ENCODE peak calls at places on chromosomes 6 and 20, in four cellular contexts. W is cardiac muscle cell; A is mesenchymal stem cell; M is effector memory CD4-positive, alpha-beta T cell. J is an unnamed sample.

GRCh38 chr20:54774423-54774822 is 299.0 kb downstream of the DOK5 start:
- DNase-seq in W (no peak), A (no peak), M (no peak), J (no peak)

GRCh38 chr6:45320349-45320748 is 7.8 kb upstream of the RUNX2 start:
- DNase-seq in W (no peak), A (no peak), M (no peak), J (no peak)

GRCh38 chr6:8079116-8079515 is 14.9 kb upstream of the BLOC1S5 start:
- DNase-seq in W (no peak), A (no peak), M (no peak), J (no peak)

GRCh38 chr6:1187293-1188131 is 124.4 kb upstream of the FOXQ1 start:
- DNase-seq in W (no peak), A (peak), M (no peak), J (no peak)

GRCh38 chr6:156379392-156379910 is 397.7 kb upstream of the ARID1B start:
- DNase-seq in W (no peak), A (no peak), M (no peak), J (no peak)

GRCh38 chr6:76247527-76247926 is 175.1 kb upstream of the IMPG1 start:
- DNase-seq in W (peak), A (no peak), M (no peak), J (no peak)

GRCh38 chr6:41937881-41938574 is 3.6 kb downstream of the CCND3 start:
- DNase-seq in W (no peak), A (no peak), M (peak), J (no peak)

GRCh38 chr6:21987501-21987957 is 309.3 kb downstream of the PRL start:
- DNase-seq in W (peak), A (peak), M (no peak), J (no peak)

GRCh38 chr6:14408491-14408890 is 290.9 kb downstream of the CD83 start:
- DNase-seq in W (no peak), A (no peak), M (no peak), J (no peak)

GRCh38 chr6:105733556-105734162 is 330.8 kb upstream of the PREP start:
- DNase-seq in W (peak), A (peak), M (no peak), J (no peak)

GRCh38 chr20:5835870-5836269 is 85.7 kb downstream of the SHLD1 start:
- DNase-seq in W (no peak), A (peak), M (no peak), J (no peak)

GRCh38 chr6:119360262-119360915 is 10.8 kb upstream of the MAN1A1 start:
- DNase-seq in W (no peak), A (no peak), M (no peak), J (no peak)

GRCh38 chr20:2084703-2085102 is 16.9 kb upstream of the STK35 start:
- DNase-seq in W (no peak), A (no peak), M (no peak), J (no peak)

GRCh38 chr6:154805288-154805911 is 72.2 kb downstream of the SCAF8 start:
- DNase-seq in W (peak), A (peak), M (no peak), J (no peak)

GRCh38 chr6:169217972-169218371 is 35.7 kb downstream of the THBS2 start:
- DNase-seq in W (no peak), A (no peak), M (no peak), J (no peak)

GRCh38 chr6:15331143-15331542 is 85.3 kb downstream of the JARID2 start:
- DNase-seq in W (no peak), A (peak), M (no peak), J (no peak)

GRCh38 chr20:8129211-8129986 is 2.7 kb upstream of the PLCB1 start:
- DNase-seq in W (no peak), A (no peak), M (no peak), J (no peak)

GRCh38 chr20:32484221-32485125 is 100.7 kb downstream of the NOL4L start:
- DNase-seq in W (peak), A (peak), M (peak), J (no peak)

GRCh38 chr20:33262658-33263065 is 20.4 kb upstream of the BPIFB1 start:
- DNase-seq in W (peak), A (peak), M (no peak), J (peak)

GRCh38 chr6:30810813-30811329 is 66.5 kb upstream of the IER3 start:
- DNase-seq in W (no peak), A (no peak), M (no peak), J (no peak)

GRCh38 chr20:7497985-7498384 is 442.3 kb downstream of the HAO1 start:
- DNase-seq in W (no peak), A (peak), M (no peak), J (no peak)

GRCh38 chr20:31849306-31849930 is 4.0 kb upstream of the FOXS1 start:
- DNase-seq in W (no peak), A (no peak), M (no peak), J (no peak)

GRCh38 chr6:168002812-168003211 is 5.3 kb downstream of the KIF25 start:
- DNase-seq in W (no peak), A (no peak), M (no peak), J (no peak)

GRCh38 chr20:13220194-13220856 is 749 bp upstream of the ISM1 start:
- DNase-seq in W (peak), A (peak), M (no peak), J (no peak)

GRCh38 chr6:89216411-89216810 is 747 bp downstream of the GABRR1 start:
- DNase-seq in W (no peak), A (no peak), M (no peak), J (no peak)

GRCh38 chr20:25035924-25036323 is 22.0 kb downstream of the ACSS1 start:
- DNase-seq in W (no peak), A (no peak), M (no peak), J (no peak)

GRCh38 chr6:91105532-91105931 is 518.7 kb upstream of the MAP3K7 start:
- DNase-seq in W (no peak), A (no peak), M (no peak), J (no peak)

GRCh38 chr20:24866008-24866407 is 83.1 kb upstream of the CST7 start:
- DNase-seq in W (no peak), A (no peak), M (no peak), J (no peak)

GRCh38 chr6:32949113-32949512 is 3.8 kb downstream of the HLA-DMA start:
- DNase-seq in W (no peak), A (no peak), M (no peak), J (no peak)

GRCh38 chr6:32950010-32950409 is 2.9 kb downstream of the HLA-DMA start:
- DNase-seq in W (no peak), A (no peak), M (no peak), J (no peak)

GRCh38 chr6:32945953-32946352 is 5.1 kb upstream of the HLA-DMB start:
- DNase-seq in W (no peak), A (no peak), M (no peak), J (no peak)

GRCh38 chr6:32946893-32947292 is 6.0 kb downstream of the HLA-DMA start:
- DNase-seq in W (no peak), A (no peak), M (no peak), J (no peak)

GRCh38 chr6:32947552-32948465 is 5.1 kb downstream of the HLA-DMA start:
- DNase-seq in W (peak), A (peak), M (peak), J (no peak)
- H3K4me3 ChIP-seq in W (no peak), A (no peak), M (no peak), J (no peak)

DNA sequence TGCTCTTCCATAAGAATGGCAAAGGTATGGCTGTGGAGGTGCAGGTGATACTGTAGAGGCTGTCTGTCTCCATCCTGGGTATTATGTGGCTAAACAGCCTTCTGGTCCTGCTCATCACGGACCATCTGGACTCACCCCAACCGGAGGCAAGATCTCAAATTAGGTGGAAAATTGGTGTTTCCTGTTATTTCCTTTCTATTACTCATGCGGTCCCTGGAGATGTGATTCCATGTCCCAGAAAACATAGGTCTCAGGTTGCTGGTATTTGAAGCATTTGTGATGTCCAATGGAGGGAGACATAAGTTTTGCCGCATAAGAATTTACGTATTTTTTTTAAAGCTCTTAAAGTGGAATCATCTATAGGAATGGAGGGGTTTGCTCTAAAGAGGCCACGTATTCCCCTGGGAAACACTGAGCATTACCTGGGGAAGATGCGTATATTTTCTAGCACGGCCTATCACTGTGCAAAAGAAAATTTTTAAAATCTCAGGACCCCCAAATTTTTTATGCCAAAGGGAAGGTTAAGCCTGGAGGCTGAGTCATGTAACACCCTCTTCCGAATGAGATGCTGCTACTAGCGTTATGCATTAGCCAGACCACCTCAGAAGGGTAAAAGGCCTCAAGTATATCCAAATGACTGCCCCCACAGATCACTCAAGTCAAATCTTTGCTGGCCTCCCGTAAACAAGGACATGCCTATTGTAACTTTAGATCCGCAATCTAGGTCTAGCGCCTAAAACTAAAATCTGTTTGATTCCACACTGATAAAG is 22.4 kb upstream of the PBOV1 start:
- DNase-seq in W (no peak), A (peak), M (no peak), J (no peak)
- H3K4me3 ChIP-seq in W (no peak), A (no peak), M (no peak), J (no peak)

DNA sequence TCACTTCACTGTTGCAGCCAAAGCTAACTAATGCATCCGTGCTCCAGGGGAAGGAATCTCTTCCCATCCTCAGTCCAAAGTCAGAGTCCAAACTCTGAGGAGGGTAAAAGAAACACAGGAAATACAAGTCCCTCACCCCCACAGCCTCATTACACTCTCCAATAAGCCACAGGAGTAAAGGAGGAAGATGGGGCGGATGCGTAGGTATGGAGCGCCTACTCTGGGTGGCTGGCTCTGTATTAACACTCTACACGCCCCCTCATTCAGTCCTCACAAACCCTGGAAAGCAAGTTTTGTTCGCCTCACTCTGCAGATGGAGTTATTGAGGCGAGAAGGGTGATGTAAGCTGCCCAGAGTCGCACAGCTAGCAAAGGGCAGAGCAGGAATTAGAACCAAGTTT is 242.9 kb downstream of the NRN1 start:
- DNase-seq in W (no peak), A (no peak), M (no peak), J (no peak)
- H3K4me3 ChIP-seq in W (no peak), A (peak), M (no peak), J (no peak)

DNA sequence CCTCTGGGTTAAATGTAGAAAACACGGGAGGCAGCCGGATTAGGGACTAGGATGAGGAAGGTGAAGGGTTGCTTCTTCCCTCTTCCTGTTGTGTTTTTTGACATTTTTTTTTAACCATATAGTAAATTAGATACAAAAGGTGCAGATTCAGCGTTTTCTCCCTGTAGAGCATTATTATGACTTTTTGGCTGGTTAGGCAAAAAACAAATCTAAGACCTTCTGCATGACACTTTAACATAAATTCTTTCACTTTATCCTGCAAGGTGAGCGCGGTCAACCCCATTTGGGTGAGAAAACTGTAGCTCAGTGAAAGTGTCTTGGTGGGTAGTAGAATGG is 1.3 kb downstream of the SLC16A10 start:
- DNase-seq in W (no peak), A (no peak), M (no peak), J (no peak)
- H3K4me3 ChIP-seq in W (peak), A (no peak), M (peak), J (peak)

DNA sequence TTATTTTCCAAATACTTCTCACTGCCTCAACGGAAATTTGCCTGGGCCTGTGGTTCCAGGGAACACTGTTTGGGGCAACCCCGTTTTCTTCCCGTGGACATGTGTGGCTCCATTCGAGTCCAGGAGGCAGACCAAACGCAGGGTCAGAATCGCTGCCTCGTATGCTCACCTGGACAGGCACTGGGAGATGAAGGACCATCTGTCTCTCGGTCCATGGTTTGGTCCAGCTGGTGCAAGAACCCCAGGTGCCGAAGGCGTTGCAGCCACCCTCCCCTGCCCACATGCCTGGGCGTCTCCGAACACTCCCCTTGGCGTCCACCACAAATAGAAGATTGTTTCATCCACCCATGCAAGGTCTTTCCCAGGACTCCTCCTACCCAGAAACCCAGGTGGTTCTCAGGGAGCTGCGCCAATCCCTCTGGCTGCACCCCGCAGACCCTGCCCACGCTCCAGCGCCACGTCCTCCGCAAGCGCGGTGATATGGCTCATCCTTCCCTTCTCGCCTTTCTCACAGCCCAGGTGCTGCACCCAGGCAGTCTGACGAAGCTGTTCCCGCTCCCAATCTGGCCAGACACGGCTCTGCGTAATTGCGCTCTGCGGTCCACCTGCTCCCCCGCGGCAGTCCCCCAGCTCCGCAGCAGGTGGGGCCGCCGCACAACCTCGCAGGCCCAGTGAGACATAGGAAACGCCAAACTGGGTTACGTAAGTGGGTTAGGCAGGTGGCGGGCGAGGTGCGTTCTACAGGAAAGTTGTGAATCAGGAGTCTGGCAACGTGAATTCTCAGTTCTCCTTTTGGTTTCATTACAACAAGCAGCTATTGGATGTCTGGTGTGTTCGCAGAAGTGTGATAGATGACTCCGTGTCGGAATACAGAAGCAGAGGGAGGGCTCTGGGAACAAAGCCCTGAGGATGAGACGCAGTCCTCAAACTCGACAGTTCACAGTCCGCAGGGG is 146.2 kb upstream of the ECI2 start:
- DNase-seq in W (peak), A (peak), M (no peak), J (peak)
- H3K4me3 ChIP-seq in W (peak), A (peak), M (no peak), J (peak)

GRCh38 chr6:44224154-44224977 is 971 bp downstream of the SLC29A1 start:
- DNase-seq in W (peak), A (no peak), M (no peak), J (no peak)

GRCh38 chr6:44226368-44227137 is 3.2 kb downstream of the SLC29A1 start:
- DNase-seq in W (peak), A (no peak), M (no peak), J (no peak)

GRCh38 chr6:44227138-44227770 is 3.9 kb downstream of the SLC29A1 start:
- DNase-seq in W (no peak), A (no peak), M (no peak), J (no peak)

GRCh38 chr6:44224978-44225330 is 1.6 kb downstream of the SLC29A1 start:
- DNase-seq in W (no peak), A (no peak), M (no peak), J (no peak)

GRCh38 chr6:44225579-44226325 is 2.4 kb downstream of the SLC29A1 start:
- DNase-seq in W (no peak), A (no peak), M (no peak), J (no peak)
- H3K4me3 ChIP-seq in W (no peak), A (no peak), M (no peak), J (no peak)

DNA sequence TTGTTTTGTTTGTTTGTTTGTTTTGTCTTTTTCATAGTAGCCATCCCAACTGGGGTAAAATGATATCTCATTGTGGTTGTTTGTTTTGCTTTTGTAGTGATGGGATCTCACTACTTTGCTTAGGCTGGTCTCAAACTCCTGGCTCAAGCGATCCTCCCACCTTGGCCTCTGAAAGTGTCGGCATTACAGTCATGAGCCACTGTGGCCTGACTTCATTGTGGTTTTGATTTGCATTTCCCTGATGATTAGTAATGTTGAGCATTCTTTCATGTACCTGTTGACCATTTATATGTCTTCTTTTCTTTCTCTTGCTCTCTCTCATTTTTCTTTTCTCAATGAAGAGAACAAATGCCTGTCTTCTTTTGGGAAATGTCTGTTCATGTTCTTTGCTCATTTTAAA is 30.8 kb upstream of the HLA-DOA start:
- DNase-seq in W (no peak), A (no peak), M (no peak), J (no peak)
- H3K4me3 ChIP-seq in W (no peak), A (no peak), M (no peak), J (no peak)

J was measured in iPS DF 6.9.